ENCODE peak calls at places on chromosomes 3 and 15, in four cellular contexts. Y is left lung, O is GM12864, K is psoas muscle. C is an unnamed sample.

GRCh38 chr3:112389961-112390360 is 57.0 kb downstream of the CD200 start:
- DNase-seq in Y (no peak), O (no peak), K (no peak), C (no peak)

GRCh38 chr15:67731112-67731761 is 94.1 kb upstream of the SKOR1 start:
- DNase-seq in Y (no peak), O (no peak), K (no peak), C (no peak)

GRCh38 chr15:70584838-70585706 is 178.3 kb downstream of the UACA start:
- DNase-seq in Y (no peak), O (no peak), K (peak; percentile 18), C (no peak)

GRCh38 chr3:120145498-120146285 is 51.4 kb upstream of the GSK3B start:
- DNase-seq in Y (no peak), O (no peak), K (no peak), C (no peak)

GRCh38 chr3:107235923-107236315 is 141.3 kb upstream of the CCDC54 start:
- DNase-seq in Y (no peak), O (peak; percentile 35), K (no peak), C (peak; percentile 31)

GRCh38 chr15:92981333-92981732 is 81.2 kb downstream of the CHD2 start:
- DNase-seq in Y (no peak), O (no peak), K (no peak), C (no peak)

GRCh38 chr15:50247819-50248650 is 17.5 kb downstream of the HDC start:
- DNase-seq in Y (peak; percentile 74), O (peak; percentile 55), K (no peak), C (no peak)

GRCh38 chr15:33132722-33133345 is 61.7 kb downstream of the FMN1 start:
- DNase-seq in Y (no peak), O (no peak), K (no peak), C (no peak)

GRCh38 chr3:100063929-100064461 is 50.3 kb downstream of the FILIP1L start:
- DNase-seq in Y (no peak), O (no peak), K (no peak), C (no peak)

GRCh38 chr3:196949750-196950149 is 7.4 kb upstream of the NCBP2 start:
- DNase-seq in Y (no peak), O (no peak), K (no peak), C (no peak)

GRCh38 chr3:10286596-10287295 is 6.0 kb downstream of the GHRL start:
- DNase-seq in Y (no peak), O (no peak), K (no peak), C (no peak)

GRCh38 chr15:58918239-58918638 is 15.2 kb downstream of the SLTM start:
- DNase-seq in Y (no peak), O (no peak), K (no peak), C (no peak)

GRCh38 chr15:66085128-66085527 is 168.4 kb downstream of the MEGF11 start:
- DNase-seq in Y (no peak), O (no peak), K (no peak), C (no peak)

GRCh38 chr3:158451405-158452045 is 119.5 kb upstream of the MLF1 start:
- DNase-seq in Y (no peak), O (no peak), K (no peak), C (no peak)

GRCh38 chr3:98903705-98904481 is 2.4 kb upstream of the DCBLD2 start:
- DNase-seq in Y (peak; percentile 31), O (no peak), K (no peak), C (no peak)

GRCh38 chr15:94164202-94164807 is 67.1 kb upstream of the MCTP2 start:
- DNase-seq in Y (no peak), O (no peak), K (peak; percentile 15), C (no peak)

GRCh38 chr15:57751177-57751800 is 44.8 kb downstream of the POLR2M start:
- DNase-seq in Y (no peak), O (no peak), K (no peak), C (no peak)

GRCh38 chr3:65856907-65857306 is 181.8 kb downstream of the MAGI1 start:
- DNase-seq in Y (no peak), O (no peak), K (no peak), C (no peak)

DNA sequence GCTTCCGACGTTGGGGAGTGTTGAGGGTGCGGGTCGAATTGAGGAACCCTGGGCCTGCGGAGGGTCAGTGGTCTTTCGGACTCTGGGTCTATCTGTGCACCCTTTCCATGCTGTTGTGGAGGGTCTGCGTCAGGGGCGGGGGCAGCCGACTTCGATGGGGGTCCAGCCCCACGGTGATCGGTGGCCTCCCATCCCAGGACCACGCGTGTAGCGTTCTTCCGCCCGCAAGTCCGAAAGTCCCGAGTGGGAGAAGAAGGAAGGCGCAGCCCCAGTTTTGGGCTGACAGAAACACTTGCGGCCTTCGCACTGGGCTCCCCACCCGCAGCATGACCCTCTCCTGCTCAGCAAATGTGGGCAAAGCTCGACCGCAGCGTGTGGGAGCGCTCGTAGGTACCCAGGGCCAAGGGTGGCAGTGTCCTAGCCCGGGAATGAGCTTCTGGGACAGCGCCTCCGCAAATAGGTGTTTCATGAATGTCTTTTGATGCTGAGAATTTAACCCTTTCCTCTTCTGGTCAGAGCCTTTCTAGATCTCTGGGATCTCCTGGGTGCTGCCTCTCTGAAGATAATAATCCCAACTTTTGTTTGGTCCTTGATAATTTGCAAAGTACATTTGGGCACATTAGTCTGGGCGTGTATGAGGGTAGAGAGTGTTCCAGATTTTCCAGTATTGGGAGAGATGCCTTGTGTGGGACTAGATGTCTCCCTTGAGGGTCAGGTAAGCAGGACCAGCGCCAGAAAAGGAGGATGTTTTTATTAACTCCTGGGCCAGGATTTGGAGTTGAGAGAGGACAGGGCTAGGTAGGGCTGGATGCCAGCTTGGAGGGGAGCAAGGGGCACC is 2.3 kb upstream of the DLL4 start:
- DNase-seq in Y (peak; percentile 58), O (no peak), K (no peak), C (no peak)
- H3K4me3 ChIP-seq in Y (no peak overlapping the region), O (no peak overlapping the region), K (no peak overlapping the region), C (no peak overlapping the region)

GRCh38 chr15:72538931-72539330 is 64.8 kb downstream of the ARIH1 start:
- DNase-seq in Y (no peak), O (no peak), K (no peak), C (no peak)

GRCh38 chr15:72535911-72536310 is 61.8 kb downstream of the ARIH1 start:
- DNase-seq in Y (no peak), O (no peak), K (no peak), C (no peak)

GRCh38 chr15:72536506-72536905 is 62.4 kb downstream of the ARIH1 start:
- DNase-seq in Y (no peak), O (no peak), K (no peak), C (no peak)

GRCh38 chr15:72534522-72534921 is 60.4 kb downstream of the ARIH1 start:
- DNase-seq in Y (no peak), O (no peak), K (no peak), C (no peak)

GRCh38 chr15:72532991-72533601 is 59.0 kb downstream of the ARIH1 start:
- DNase-seq in Y (no peak), O (no peak), K (no peak), C (no peak)
- TF ChIP-seq CTCF in Y (no peak), O (peak; percentile 35), K (peak; percentile 34), C (peak; percentile 52)

GRCh38 chr3:64214002-64214696 is 11.1 kb downstream of the PRICKLE2 start:
- DNase-seq in Y (no peak), O (no peak), K (peak; percentile 74), C (no peak)
- H3K4me3 ChIP-seq in Y (no peak overlapping the region), O (no peak overlapping the region), K (peak overlapping the region; percentile 49), C (no peak overlapping the region)

DNA sequence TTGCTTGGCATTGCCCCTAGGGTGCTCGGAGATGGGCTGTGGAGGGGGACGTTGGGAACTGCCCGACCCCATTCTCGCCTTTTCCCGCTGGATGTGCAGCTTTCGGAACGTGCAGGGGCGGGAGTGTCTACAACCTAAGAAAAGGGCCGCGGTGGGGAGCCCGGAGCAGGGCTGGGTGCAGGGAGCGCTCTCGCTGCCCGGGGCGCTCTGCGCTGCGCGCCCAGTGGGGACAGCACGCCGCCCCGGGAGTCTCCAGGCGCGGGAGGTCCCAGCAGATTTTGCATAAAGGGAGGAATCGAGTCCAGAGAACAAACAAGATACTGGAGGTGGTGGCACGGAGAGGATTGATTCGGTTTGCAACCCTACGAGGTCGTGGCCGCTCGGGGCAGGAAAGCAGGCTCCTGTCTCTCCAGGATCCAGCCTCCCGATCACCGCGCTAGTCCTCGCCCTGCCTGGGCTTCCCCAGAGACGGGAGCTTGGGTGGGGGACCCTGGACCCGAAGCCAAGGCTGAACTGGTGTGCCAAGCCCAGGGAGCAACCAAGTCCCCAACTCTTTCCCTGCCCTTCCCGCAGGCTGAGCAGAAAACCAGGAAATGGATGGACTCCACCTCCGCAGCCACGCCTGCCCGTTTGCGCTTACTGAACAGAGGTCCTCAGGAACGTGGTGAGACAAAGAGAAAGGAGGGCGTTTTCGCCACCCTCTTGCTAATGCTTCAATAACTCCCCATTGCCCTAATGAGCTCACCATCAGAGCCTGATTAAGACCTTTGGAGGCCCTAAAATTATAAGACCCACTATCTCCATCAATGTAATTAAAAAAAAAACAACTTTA is 59.7 kb downstream of the NOX5 start:
- DNase-seq in Y (peak; percentile 85), O (no peak), K (peak; percentile 29), C (no peak)
- TF ChIP-seq CTCF in Y (no peak), O (no peak), K (no peak), C (no peak)

DNA sequence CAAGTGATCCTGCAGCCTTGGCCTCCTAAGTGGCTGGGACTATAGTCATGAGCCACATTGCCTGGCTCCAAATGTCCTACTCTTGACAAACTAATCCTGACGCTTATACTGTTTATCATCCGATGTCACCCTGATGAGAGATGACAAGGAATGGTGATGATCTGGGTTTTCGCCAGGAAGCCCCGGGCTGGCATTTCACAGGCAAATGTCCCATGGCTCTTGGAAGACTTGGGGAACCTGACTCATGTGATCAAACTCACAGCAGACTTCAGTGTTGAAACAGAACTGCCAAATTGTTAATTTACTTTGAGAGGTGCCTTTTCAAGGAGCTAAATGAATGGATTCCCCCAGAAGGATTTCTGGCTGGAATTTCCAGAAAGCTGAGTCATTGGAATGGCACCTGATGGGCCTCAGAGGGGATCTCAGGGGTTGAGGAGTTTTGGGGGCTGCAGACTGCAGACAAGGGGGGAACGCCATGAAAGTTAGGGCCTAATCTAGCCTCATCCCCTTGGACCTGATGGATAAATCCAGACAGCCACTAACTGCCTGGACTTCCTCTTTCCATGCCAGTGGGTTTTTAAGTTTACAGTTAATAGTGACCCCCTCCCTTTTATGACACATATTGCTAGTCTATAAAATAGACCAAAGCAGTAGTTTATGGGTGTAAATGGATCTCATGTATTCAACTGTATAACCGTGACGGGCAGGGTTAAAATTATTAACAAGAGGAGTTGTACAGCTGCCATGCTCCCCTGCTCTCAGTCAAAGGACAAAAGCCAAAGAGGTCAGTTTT is 146.6 kb downstream of the CHSY1 start:
- DNase-seq in Y (no peak), O (no peak), K (no peak), C (no peak)
- H3K4me3 ChIP-seq in Y (no peak overlapping the region), O (no peak overlapping the region), K (no peak overlapping the region), C (no peak overlapping the region)

DNA sequence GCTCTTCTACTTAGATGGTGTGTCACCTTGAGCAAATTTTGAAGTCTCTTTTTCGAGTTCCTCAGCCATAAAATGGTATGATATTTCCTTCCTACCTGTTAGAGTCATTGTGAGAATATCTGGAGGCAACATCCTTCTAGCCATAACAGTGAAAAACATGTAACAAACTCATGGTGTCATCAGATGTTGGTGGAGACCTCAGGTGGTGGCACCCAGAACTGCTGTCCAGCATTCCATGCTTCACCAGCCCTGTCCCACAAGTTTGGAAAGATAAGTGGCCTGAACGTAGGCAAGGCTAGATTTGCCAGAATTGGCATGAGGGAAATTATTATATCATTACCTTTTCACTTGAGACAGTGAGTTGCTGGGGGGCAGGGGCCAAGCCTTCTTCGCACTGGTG is 30.4 kb downstream of the GASK1A start:
- DNase-seq in Y (no peak), O (no peak), K (no peak), C (no peak)
- TF ChIP-seq CTCF in Y (no peak), O (no peak), K (no peak), C (no peak)

GRCh38 chr15:80061581-80061980 is 2.1 kb downstream of the ZFAND6 start:
- DNase-seq in Y (no peak), O (no peak), K (no peak), C (no peak)
- H3K4me3 ChIP-seq in Y (no peak overlapping the region), O (peak overlapping the region; percentile 94), K (peak overlapping the region; percentile 84), C (peak overlapping the region; percentile 82)

C was measured in GM06990.